ENCODE peak calls at places on chromosomes 16 and 17, in five cellular contexts. X, Y, T, L and N are unnamed samples.

GRCh38 chr17:15083225-15083624 is 181.9 kb downstream of the PMP22 start:
- DNase-seq in X (no peak), Y (no peak), T (no peak), L (no peak), N (no peak)

GRCh38 chr17:51748749-51749604 is 409.5 kb downstream of the CA10 start:
- DNase-seq in X (no peak), Y (no peak), T (no peak), L (no peak), N (no peak)

GRCh38 chr17:4161560-4162221 is 18.7 kb downstream of the CYB5D2 start:
- DNase-seq in X (no peak), Y (no peak), T (no peak), L (no peak), N (no peak)

GRCh38 chr17:48215583-48216139 is 108.1 kb downstream of the SNX11 start:
- DNase-seq in X (no peak), Y (peak), T (no peak), L (no peak), N (no peak)

GRCh38 chr17:43834106-43834505 is 1.2 kb upstream of the MPP3 start:
- DNase-seq in X (no peak), Y (no peak), T (no peak), L (no peak), N (no peak)

GRCh38 chr17:62775876-62776275 is 32.2 kb downstream of the MARCHF10 start:
- DNase-seq in X (no peak), Y (no peak), T (no peak), L (no peak), N (no peak)

GRCh38 chr16:24652209-24652712 is 77.2 kb upstream of the TNRC6A start:
- DNase-seq in X (no peak), Y (no peak), T (no peak), L (no peak), N (no peak)

GRCh38 chr17:59418732-59419166 is 87.3 kb downstream of the YPEL2 start:
- DNase-seq in X (no peak), Y (no peak), T (no peak), L (no peak), N (no peak)

GRCh38 chr16:89924925-89925307 is 1.8 kb downstream of the TUBB3 start:
- DNase-seq in X (no peak), Y (no peak), T (no peak), L (no peak), N (no peak)

GRCh38 chr17:66580601-66581385 is 254.1 kb upstream of the CACNG5 start:
- DNase-seq in X (no peak), Y (no peak), T (peak), L (peak), N (no peak)

GRCh38 chr16:4612977-4613635 is 1.6 kb downstream of the UBALD1 start:
- DNase-seq in X (no peak), Y (no peak), T (peak), L (no peak), N (no peak)

GRCh38 chr16:83899272-83899897 is 470 bp downstream of the MLYCD start:
- DNase-seq in X (no peak), Y (peak), T (peak), L (peak), N (no peak)

GRCh38 chr16:3012246-3012645 is 477 bp upstream of the CLDN9 start:
- DNase-seq in X (no peak), Y (no peak), T (no peak), L (no peak), N (no peak)

GRCh38 chr17:81578038-81578441 is 25.9 kb upstream of the FAAP100 start:
- DNase-seq in X (no peak), Y (no peak), T (no peak), L (no peak), N (no peak)

GRCh38 chr17:34581446-34582184 is 2.2 kb downstream of the TMEM132E start:
- DNase-seq in X (no peak), Y (no peak), T (peak), L (no peak), N (no peak)

GRCh38 chr16:29900102-29900887 is at the start of gene ASPHD1:
- DNase-seq in X (peak), Y (peak), T (peak), L (peak), N (no peak)

GRCh38 chr17:40243756-40244155 is 24.7 kb downstream of the WIPF2 start:
- DNase-seq in X (no peak), Y (no peak), T (no peak), L (no peak), N (no peak)

GRCh38 chr16:66923247-66923851 is 2.0 kb downstream of the RRAD start:
- DNase-seq in X (peak), Y (no peak), T (peak), L (peak), N (no peak)

GRCh38 chr16:49875812-49876715 is 20.2 kb upstream of the ZNF423 start:
- DNase-seq in X (no peak), Y (no peak), T (peak), L (no peak), N (no peak)

GRCh38 chr16:84040823-84041391 is 1.7 kb downstream of the SLC38A8 start:
- DNase-seq in X (no peak), Y (no peak), T (no peak), L (no peak), N (no peak)

GRCh38 chr16:4200781-4201137 is 41.1 kb downstream of the SRL start:
- DNase-seq in X (no peak), Y (no peak), T (no peak), L (no peak), N (no peak)

GRCh38 chr16:86363057-86363490 is 147.3 kb upstream of the FOXF1 start:
- DNase-seq in X (no peak), Y (no peak), T (no peak), L (no peak), N (no peak)

GRCh38 chr17:36661047-36661666 is 59.8 kb downstream of the MRM1 start:
- DNase-seq in X (no peak), Y (no peak), T (no peak), L (no peak), N (no peak)

GRCh38 chr16:11610121-11610505 is 23.4 kb upstream of the LITAF start:
- DNase-seq in X (no peak), Y (no peak), T (no peak), L (no peak), N (no peak)

GRCh38 chr16:11609474-11610120 is 22.9 kb upstream of the LITAF start:
- DNase-seq in X (no peak), Y (no peak), T (no peak), L (no peak), N (no peak)

GRCh38 chr16:11613381-11614303 is 26.9 kb upstream of the LITAF start:
- DNase-seq in X (no peak), Y (no peak), T (no peak), L (peak), N (no peak)

GRCh38 chr16:11612110-11612981 is 25.6 kb upstream of the LITAF start:
- DNase-seq in X (no peak), Y (no peak), T (no peak), L (no peak), N (no peak)

DNA sequence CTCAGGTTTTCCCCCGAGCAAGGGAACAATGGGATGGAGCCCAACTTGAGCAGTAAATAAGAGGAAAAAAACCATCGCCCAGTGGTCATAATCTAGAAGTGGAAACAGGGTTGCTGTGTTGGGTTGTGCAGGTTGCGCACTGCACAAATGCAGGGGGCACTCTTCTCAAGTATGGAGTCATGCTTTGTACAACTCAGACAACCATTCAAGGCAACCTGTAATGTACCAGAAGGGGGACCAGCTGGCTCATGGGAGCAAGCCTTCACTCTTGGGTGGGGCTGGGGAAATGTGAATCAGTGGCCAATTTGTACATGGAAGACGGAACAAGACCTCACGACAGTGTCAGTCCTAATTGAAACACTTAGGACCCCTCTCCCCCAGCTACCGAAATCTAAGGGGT is 23.9 kb upstream of the LITAF start:
- DNase-seq in X (no peak), Y (no peak), T (no peak), L (no peak), N (no peak)
- TF ChIP-seq CTCF in X (no peak), Y (no peak), T (no peak), L (no peak), N (no peak)

DNA sequence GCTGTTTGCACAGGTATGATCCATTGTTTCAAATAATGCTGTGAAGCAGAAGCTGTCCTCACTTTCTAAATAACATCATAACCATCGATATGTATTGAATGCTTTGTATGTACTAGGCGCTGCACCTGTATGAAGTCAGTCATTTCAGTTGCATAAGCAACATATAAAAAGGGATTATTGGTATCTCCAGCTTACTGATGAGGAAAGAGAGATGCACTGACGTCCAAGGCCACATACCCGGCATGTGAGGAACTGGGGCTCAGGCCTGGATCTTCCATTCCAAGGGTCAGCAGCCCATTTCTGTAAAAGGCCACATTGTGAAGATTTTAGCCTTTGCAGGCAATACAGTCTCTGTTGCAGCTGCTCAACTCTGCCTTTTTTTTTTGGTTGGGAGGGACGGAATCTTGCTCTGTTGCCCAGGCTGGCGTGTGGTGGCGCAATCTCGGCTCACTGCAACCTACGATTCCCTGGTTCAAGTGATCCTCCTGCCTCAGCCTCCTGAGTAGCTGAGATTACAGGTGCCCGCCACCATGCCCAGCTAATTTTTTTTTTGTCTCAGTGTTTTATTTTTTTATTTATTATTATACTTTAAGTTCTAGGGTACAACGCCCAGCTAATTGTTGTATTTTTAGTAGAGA is 244.7 kb downstream of the MRTFB start:
- DNase-seq in X (no peak), Y (no peak), T (no peak), L (no peak), N (no peak)
- TF ChIP-seq CTCF in X (no peak), Y (no peak), T (no peak), L (no peak), N (no peak)

GRCh38 chr17:18004901-18005305 is 32.2 kb downstream of the DRC3 start:
- DNase-seq in X (no peak), Y (no peak), T (no peak), L (no peak), N (no peak)
- TF ChIP-seq CTCF in X (no peak), Y (peak), T (no peak), L (peak), N (no peak)

GRCh38 chr17:8985054-8985701 is 19.7 kb upstream of the PIK3R5 start:
- DNase-seq in X (no peak), Y (no peak), T (no peak), L (no peak), N (no peak)

GRCh38 chr17:8981443-8981842 is 15.9 kb upstream of the PIK3R5 start:
- DNase-seq in X (no peak), Y (no peak), T (no peak), L (no peak), N (no peak)

GRCh38 chr17:8991514-8992285 is 26.2 kb upstream of the PIK3R5 start:
- DNase-seq in X (no peak), Y (peak), T (peak), L (peak), N (no peak)

GRCh38 chr17:8988263-8988662 is 22.8 kb upstream of the PIK3R5 start:
- DNase-seq in X (no peak), Y (no peak), T (no peak), L (no peak), N (no peak)

GRCh38 chr17:8986295-8986694 is 20.8 kb upstream of the PIK3R5 start:
- DNase-seq in X (no peak), Y (no peak), T (no peak), L (no peak), N (no peak)
- TF ChIP-seq CTCF in X (no peak), Y (no peak), T (no peak), L (peak), N (no peak)

DNA sequence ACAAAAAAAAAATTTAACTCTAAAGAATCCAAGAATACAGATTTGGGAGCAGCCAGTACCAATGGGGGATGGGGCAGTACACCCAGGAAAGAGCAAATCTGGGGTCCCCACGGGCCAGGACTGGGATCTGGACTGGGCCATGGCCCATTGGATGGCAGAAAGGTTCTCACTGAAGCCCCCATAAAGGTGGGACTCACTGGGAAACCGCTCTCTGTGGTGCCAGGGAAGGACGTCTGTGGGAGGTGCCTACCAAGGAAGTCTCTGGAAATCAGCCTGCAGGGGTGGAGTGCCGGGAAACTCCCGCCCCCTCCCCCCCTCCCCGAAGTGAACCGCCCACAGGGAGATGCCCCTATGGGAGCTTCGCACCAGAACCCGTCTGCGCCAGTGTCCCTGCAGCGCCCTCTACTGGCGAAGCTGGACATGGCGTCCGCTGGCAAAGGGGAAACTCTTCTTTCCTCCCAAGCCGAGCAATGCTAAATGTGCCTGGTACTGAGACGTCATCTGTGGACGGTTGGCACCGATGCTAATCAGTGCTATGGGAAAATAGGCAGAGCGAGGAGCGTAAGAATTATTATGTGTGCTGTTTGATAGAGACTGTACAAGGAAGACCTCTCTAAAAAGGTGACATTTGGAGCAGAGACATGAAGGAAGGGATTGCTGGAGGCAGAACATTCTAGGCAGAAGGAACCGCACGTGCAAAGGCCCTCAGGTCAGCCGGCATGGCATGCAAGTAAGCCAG is 671.1 kb downstream of the WWOX start:
- DNase-seq in X (peak), Y (peak), T (peak), L (peak), N (peak)
- TF ChIP-seq CTCF in X (peak), Y (peak), T (peak), L (peak), N (peak)